ENCODE peak calls at places on chromosomes 12 and 14, in seven cellular contexts. W is endodermal cell, V is H9, G is IMR-90, Y is astrocyte, O is neuronal stem cell, J is GM23248. Z is an unnamed sample.

GRCh38 chr14:103329421-103330347 is 4.4 kb upstream of the EIF5 start:
- DNase-seq in W (no peak), V (no peak), G (peak), Y (peak), O (no peak), J (peak), Z (no peak)

GRCh38 chr12:123233505-123234299 is 466 bp downstream of the MTRFR start:
- DNase-seq in W (no peak), V (no peak), G (no peak), Y (no peak), O (no peak), J (peak), Z (no peak)

GRCh38 chr14:32205984-32206383 is 2.9 kb upstream of the RNU6-8 start:
- DNase-seq in W (peak), V (peak), G (no peak), Y (no peak), O (no peak), J (no peak), Z (peak)

GRCh38 chr14:68780358-68781160 is 12.3 kb downstream of the ZFP36L1 start:
- DNase-seq in W (peak), V (no peak), G (peak), Y (peak), O (no peak), J (peak), Z (peak)

GRCh38 chr12:6961695-6962284 is 8.7 kb downstream of the PHB2 start:
- DNase-seq in W (peak), V (peak), G (peak), Y (peak), O (peak), J (peak), Z (peak)

GRCh38 chr12:92745874-92746553 is 43.2 kb downstream of the PLEKHG7 start:
- DNase-seq in W (no peak), V (no peak), G (peak), Y (peak), O (no peak), J (peak), Z (peak)

GRCh38 chr12:52598966-52599365 is 2.3 kb downstream of the KRT72 start:
- DNase-seq in W (peak), V (peak), G (no peak), Y (no peak), O (no peak), J (no peak), Z (no peak)

GRCh38 chr12:64582111-64582510 is 28.2 kb upstream of the RASSF3 start:
- DNase-seq in W (no peak), V (no peak), G (no peak), Y (no peak), O (no peak), J (no peak), Z (no peak)

GRCh38 chr14:105193916-105194782 is 13.0 kb upstream of the NUDT14 start:
- DNase-seq in W (no peak), V (no peak), G (peak), Y (no peak), O (no peak), J (peak), Z (no peak)

GRCh38 chr12:6788972-6789905 is at the start of gene CD4:
- DNase-seq in W (peak), V (peak), G (no peak), Y (no peak), O (no peak), J (no peak), Z (no peak)

GRCh38 chr14:102250636-102251035 is 54.3 kb downstream of the MOK start:
- DNase-seq in W (no peak), V (no peak), G (no peak), Y (no peak), O (no peak), J (no peak), Z (no peak)

GRCh38 chr12:57210461-57210860 is 6.1 kb upstream of the NXPH4 start:
- DNase-seq in W (no peak), V (no peak), G (no peak), Y (no peak), O (no peak), J (no peak), Z (no peak)

GRCh38 chr12:88876867-88877266 is 296.6 kb upstream of the KITLG start:
- DNase-seq in W (no peak), V (no peak), G (peak), Y (no peak), O (no peak), J (peak), Z (no peak)

GRCh38 chr12:109617496-109617895 is 43.9 kb downstream of the MVK start:
- DNase-seq in W (no peak), V (no peak), G (no peak), Y (no peak), O (no peak), J (no peak), Z (no peak)

GRCh38 chr12:63668028-63668799 is at the start of gene DPY19L2:
- DNase-seq in W (peak), V (peak), G (peak), Y (peak), O (peak), J (peak), Z (peak)

GRCh38 chr14:58599145-58599544 is 38.6 kb upstream of the DACT1 start:
- DNase-seq in W (no peak), V (no peak), G (no peak), Y (no peak), O (no peak), J (no peak), Z (no peak)

GRCh38 chr12:77746108-77746507 is 84.6 kb upstream of the NAV3 start:
- DNase-seq in W (no peak), V (no peak), G (peak), Y (peak), O (no peak), J (no peak), Z (no peak)

GRCh38 chr14:45587142-45587541 is 334.1 kb upstream of the MIS18BP1 start:
- DNase-seq in W (no peak), V (no peak), G (no peak), Y (no peak), O (no peak), J (no peak), Z (no peak)

GRCh38 chr14:50062438-50063039 is 53.8 kb downstream of the VCPKMT start:
- DNase-seq in W (peak), V (no peak), G (peak), Y (peak), O (no peak), J (peak), Z (peak)
- H3K9ac ChIP-seq in W (no peak), V (no peak), G (peak), Y (peak), O (no peak), J (peak), Z (peak)

DNA sequence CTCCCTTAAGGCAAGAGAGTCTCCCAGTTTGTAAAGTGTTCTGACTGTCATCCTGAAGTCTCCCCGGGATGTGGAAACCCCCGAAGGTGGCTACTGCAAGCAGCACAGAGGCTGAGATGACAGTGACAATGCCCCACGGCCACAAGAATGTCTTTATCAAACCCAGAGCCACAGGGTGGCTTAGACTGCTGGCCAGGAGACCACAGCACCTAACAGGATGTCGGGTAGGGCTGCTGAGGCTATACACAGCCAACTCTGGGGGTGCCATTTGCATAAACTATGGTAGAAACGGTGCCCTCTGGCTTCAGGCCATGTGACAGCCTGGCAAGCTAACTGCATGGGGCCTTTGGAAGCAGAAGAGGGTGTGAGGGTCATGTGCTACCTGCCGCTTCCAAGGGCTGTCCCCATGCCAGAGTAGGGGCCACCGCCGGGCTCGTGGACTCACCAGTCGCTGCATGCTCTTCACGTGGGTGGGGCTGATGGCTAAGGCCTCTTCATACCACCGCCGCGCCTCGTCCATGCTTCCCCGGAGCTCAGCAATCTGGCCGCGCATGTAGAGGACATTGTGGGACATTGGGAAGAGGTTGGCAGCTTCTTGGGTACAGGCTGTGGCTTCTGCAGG is 180.9 kb downstream of the CALM1 start:
- DNase-seq in W (no peak), V (no peak), G (no peak), Y (no peak), O (no peak), J (no peak), Z (no peak)
- H3K9ac ChIP-seq in W (no peak), V (no peak), G (no peak), Y (no peak), O (peak), J (no peak), Z (no peak)

GRCh38 chr12:68773582-68773981 is 27.6 kb downstream of the SLC35E3 start:
- DNase-seq in W (no peak), V (no peak), G (no peak), Y (no peak), O (no peak), J (no peak), Z (no peak)

GRCh38 chr12:68769941-68770340 is 24.0 kb downstream of the SLC35E3 start:
- DNase-seq in W (no peak), V (no peak), G (no peak), Y (no peak), O (no peak), J (no peak), Z (no peak)

GRCh38 chr12:68775121-68775520 is 29.1 kb downstream of the SLC35E3 start:
- DNase-seq in W (no peak), V (no peak), G (no peak), Y (no peak), O (no peak), J (no peak), Z (no peak)

GRCh38 chr12:68771223-68771925 is 25.4 kb downstream of the SLC35E3 start:
- DNase-seq in W (no peak), V (no peak), G (no peak), Y (no peak), O (no peak), J (no peak), Z (no peak)

GRCh38 chr12:68772714-68773113 is 26.7 kb downstream of the SLC35E3 start:
- DNase-seq in W (no peak), V (no peak), G (no peak), Y (no peak), O (no peak), J (no peak), Z (no peak)
- H3K9ac ChIP-seq in W (no peak), V (no peak), G (no peak), Y (no peak), O (no peak), J (no peak), Z (no peak)

GRCh38 chr12:25051583-25052190 is 102.8 kb upstream of the BCAT1 start:
- DNase-seq in W (no peak), V (no peak), G (no peak), Y (no peak), O (no peak), J (no peak), Z (no peak)

GRCh38 chr12:25054076-25054782 is 105.3 kb upstream of the BCAT1 start:
- DNase-seq in W (no peak), V (no peak), G (no peak), Y (peak), O (no peak), J (no peak), Z (no peak)

GRCh38 chr12:25052191-25053020 is 103.5 kb upstream of the BCAT1 start:
- DNase-seq in W (peak), V (no peak), G (no peak), Y (no peak), O (no peak), J (no peak), Z (peak)

GRCh38 chr12:25051171-25051570 is 102.3 kb upstream of the BCAT1 start:
- DNase-seq in W (no peak), V (no peak), G (no peak), Y (no peak), O (no peak), J (no peak), Z (no peak)

GRCh38 chr12:25053021-25053271 is 104.0 kb upstream of the BCAT1 start:
- DNase-seq in W (no peak), V (no peak), G (no peak), Y (no peak), O (no peak), J (no peak), Z (no peak)
- H3K9ac ChIP-seq in W (no peak), V (no peak), G (no peak), Y (no peak), O (no peak), J (no peak), Z (no peak)

Z was measured in mesendoderm.